ENCODE peak calls at places on chromosome 22, in eight cellular contexts. A, J, R, M, G, Q, W and O are unnamed samples.

GRCh38 chr22:46175631-46176030 is 25.3 kb downstream of the PPARA start:
- DNase-seq in A (no peak), J (no peak), R (no peak), M (peak; percentile 76), G (no peak), Q (peak; percentile 13), W (no peak), O (no peak)

GRCh38 chr22:19059481-19060278 is 62.5 kb downstream of the DGCR2 start:
- DNase-seq in A (no peak), J (no peak), R (no peak), M (no peak), G (no peak), Q (no peak), W (no peak), O (no peak)

GRCh38 chr22:38792833-38793232 is 1.1 kb downstream of the DNAL4 start:
- DNase-seq in A (no peak), J (no peak), R (no peak), M (peak; percentile 36), G (no peak), Q (no peak), W (no peak), O (no peak)

GRCh38 chr22:27580311-27580897 is 221.2 kb downstream of the MN1 start:
- DNase-seq in A (no peak), J (no peak), R (no peak), M (no peak), G (no peak), Q (no peak), W (no peak), O (no peak)

GRCh38 chr22:32788884-32789624 is 12.5 kb upstream of the TIMP3 start:
- DNase-seq in A (no peak), J (no peak), R (no peak), M (peak; percentile 65), G (no peak), Q (no peak), W (no peak), O (no peak)

GRCh38 chr22:32130464-32130863 is 28.6 kb downstream of the C22orf42 start:
- DNase-seq in A (no peak), J (no peak), R (no peak), M (no peak), G (no peak), Q (no peak), W (no peak), O (no peak)

GRCh38 chr22:46547179-46547882 is 9.9 kb upstream of the CELSR1 start:
- DNase-seq in A (no peak), J (no peak), R (no peak), M (peak; percentile 88), G (no peak), Q (no peak), W (no peak), O (no peak)

GRCh38 chr22:36510966-36511881 is 4.4 kb upstream of the FOXRED2 start:
- DNase-seq in A (no peak), J (no peak), R (no peak), M (peak; percentile 53), G (peak; percentile 12), Q (peak; percentile 24), W (peak; percentile 17), O (no peak)

GRCh38 chr22:44337658-44338004 is 24.9 kb upstream of the SHISAL1 start:
- DNase-seq in A (no peak), J (no peak), R (peak; percentile 69), M (peak; percentile 67), G (no peak), Q (peak; percentile 29), W (no peak), O (no peak)

GRCh38 chr22:47049078-47049609 is 286.7 kb downstream of the TBC1D22A start:
- DNase-seq in A (peak; percentile 33), J (no peak), R (no peak), M (no peak), G (no peak), Q (no peak), W (no peak), O (no peak)

GRCh38 chr22:36383110-36383581 is 4.6 kb downstream of the MYH9 start:
- DNase-seq in A (no peak), J (no peak), R (no peak), M (peak; percentile 90), G (no peak), Q (peak; percentile 75), W (peak; percentile 57), O (peak; percentile 48)

GRCh38 chr22:46377566-46378498 is 42.3 kb downstream of the TRMU start:
- DNase-seq in A (peak; percentile 73), J (no peak), R (no peak), M (peak; percentile 52), G (no peak), Q (no peak), W (no peak), O (no peak)

GRCh38 chr22:25895678-25896077 is 153.7 kb downstream of the MYO18B start:
- DNase-seq in A (no peak), J (no peak), R (no peak), M (no peak), G (no peak), Q (no peak), W (no peak), O (no peak)

GRCh38 chr22:37457093-37457893 is 28.9 kb downstream of the MFNG start:
- DNase-seq in A (peak; percentile 87), J (peak; percentile 65), R (peak; percentile 46), M (peak; percentile 60), G (peak; percentile 25), Q (no peak), W (peak; percentile 70), O (peak; percentile 65)

GRCh38 chr22:26552466-26552865 is 37.5 kb downstream of the TPST2 start:
- DNase-seq in A (no peak), J (no peak), R (no peak), M (peak; percentile 38), G (no peak), Q (no peak), W (no peak), O (no peak)

GRCh38 chr22:46894081-46894671 is 131.7 kb downstream of the TBC1D22A start:
- DNase-seq in A (no peak), J (no peak), R (no peak), M (no peak), G (no peak), Q (no peak), W (no peak), O (no peak)

GRCh38 chr22:20130739-20131592 is 638 bp upstream of the ZDHHC8 start:
- DNase-seq in A (peak; percentile 86), J (peak; percentile 62), R (peak; percentile 19), M (peak; percentile 79), G (peak; percentile 51), Q (peak; percentile 15), W (peak; percentile 77), O (peak; percentile 59)

GRCh38 chr22:46515208-46516111 is 22.0 kb downstream of the CELSR1 start:
- DNase-seq in A (no peak), J (no peak), R (no peak), M (peak; percentile 34), G (no peak), Q (no peak), W (no peak), O (no peak)

GRCh38 chr22:36328635-36329216 is 59.0 kb downstream of the MYH9 start:
- DNase-seq in A (no peak), J (no peak), R (no peak), M (peak; percentile 92), G (no peak), Q (peak; percentile 85), W (no peak), O (no peak)